ENCODE peak calls at places on chromosomes 6 and 20, in eight cellular contexts. N, U, H, J, V, A, O and P are unnamed samples.

GRCh38 chr6:91428953-91429560 is 842.2 kb upstream of the MAP3K7 start:
- DNase-seq in U (no peak), H (no peak), A (no peak), J (no peak), N (no peak), O (no peak), V (no peak), P (no peak)

GRCh38 chr6:89353118-89353556 is 615 bp upstream of the UBE2J1 start:
- DNase-seq in J (no peak), V (no peak), U (no peak), O (no peak), H (no peak), A (no peak), N (no peak), P (no peak)

GRCh38 chr20:8664778-8665177 is 404.1 kb upstream of the PLCB4 start:
- DNase-seq in J (no peak), U (no peak), V (no peak), H (no peak), O (no peak), A (no peak), N (no peak), P (no peak)

GRCh38 chr6:4351506-4351852 is 216.1 kb upstream of the ECI2 start:
- DNase-seq in O (no peak), U (no peak), H (no peak), A (no peak), V (no peak), J (no peak), N (no peak), P (no peak)

GRCh38 chr20:63454729-63455567 is 17.5 kb downstream of the KCNQ2 start:
- DNase-seq in A (no peak), H (no peak), O (peak), J (no peak), U (no peak), N (no peak), V (no peak), P (peak)

GRCh38 chr6:93036835-93037234 is 382.5 kb downstream of the EPHA7 start:
- DNase-seq in J (no peak), U (no peak), H (peak), N (no peak), V (no peak), O (no peak), A (no peak), P (no peak)

GRCh38 chr6:83511901-83512681 is at the start of gene PRSS35:
- DNase-seq in J (peak), H (peak), N (no peak), A (peak), U (peak), O (peak), V (peak), P (peak)

GRCh38 chr6:2575191-2575590 is 175.5 kb downstream of the MYLK4 start:
- DNase-seq in J (no peak), O (no peak), A (no peak), N (no peak), U (no peak), H (no peak), V (no peak), P (no peak)

GRCh38 chr6:140636698-140637402 is 1262.4 kb upstream of the CITED2 start:
- DNase-seq in H (peak), J (no peak), A (no peak), N (no peak), U (no peak), V (no peak), O (peak), P (no peak)

GRCh38 chr6:31568537-31568961 is 3.5 kb upstream of the LTA start:
- DNase-seq in J (no peak), O (no peak), N (peak), H (no peak), A (no peak), U (no peak), V (no peak), P (no peak)

GRCh38 chr20:46119028-46119546 is 973 bp downstream of the CD40 start:
- DNase-seq in H (no peak), J (no peak), V (no peak), N (no peak), A (no peak), O (no peak), U (no peak), P (no peak)

GRCh38 chr6:51927450-51927849 is 160.0 kb downstream of the PKHD1 start:
- DNase-seq in N (no peak), O (no peak), U (no peak), H (peak), V (no peak), J (no peak), A (no peak), P (no peak)

GRCh38 chr20:63183422-63184146 is 32.3 kb downstream of the YTHDF1 start:
- DNase-seq in N (peak), U (peak), H (no peak), J (no peak), O (no peak), A (peak), V (peak), P (no peak)

GRCh38 chr6:116016846-116017545 is 43.7 kb downstream of the FRK start:
- DNase-seq in J (no peak), V (no peak), N (no peak), O (no peak), H (peak), U (no peak), A (no peak), P (no peak)

GRCh38 chr20:53752971-53753879 is 159.6 kb upstream of the ZNF217 start:
- DNase-seq in O (no peak), V (no peak), U (no peak), A (no peak), H (no peak), N (no peak), J (no peak), P (peak)

GRCh38 chr6:165204807-165205545 is 104.4 kb downstream of the C6orf118 start:
- DNase-seq in H (no peak), N (no peak), U (no peak), V (no peak), J (no peak), A (no peak), O (peak), P (no peak)

GRCh38 chr20:4453369-4453768 is 268.3 kb upstream of the PRND start:
- DNase-seq in V (no peak), O (no peak), H (no peak), U (no peak), J (no peak), A (no peak), N (no peak), P (no peak)

GRCh38 chr6:40882321-40882720 is 156.7 kb downstream of the UNC5CL start:
- DNase-seq in J (no peak), A (no peak), H (peak), O (peak), U (no peak), N (no peak), V (peak), P (no peak)

GRCh38 chr6:139161817-139162284 is 27.0 kb downstream of the HECA start:
- DNase-seq in A (no peak), H (no peak), J (no peak), O (no peak), N (peak), V (no peak), U (no peak), P (no peak)

GRCh38 chr20:45404438-45404837 is 3.7 kb upstream of the DBNDD2 start:
- DNase-seq in J (no peak), H (peak), A (no peak), N (no peak), V (no peak), O (no peak), U (no peak), P (no peak)

GRCh38 chr20:17793986-17794385 is 94.2 kb downstream of the BANF2 start:
- DNase-seq in N (no peak), A (peak), O (no peak), H (no peak), U (no peak), J (no peak), V (no peak), P (no peak)

GRCh38 chr6:113859349-113860164 is 2.4 kb downstream of the MARCKS start:
- DNase-seq in O (no peak), H (no peak), N (no peak), V (no peak), J (peak), A (peak), U (peak), P (no peak)

GRCh38 chr6:104344223-104344622 is 515.5 kb downstream of the HACE1 start:
- DNase-seq in J (no peak), O (no peak), N (no peak), U (no peak), V (no peak), A (no peak), H (no peak), P (no peak)

GRCh38 chr6:164069352-164070022 is 655.0 kb downstream of the QKI start:
- DNase-seq in J (no peak), H (no peak), V (no peak), U (no peak), O (no peak), A (peak), N (no peak), P (no peak)

GRCh38 chr6:128491643-128492206 is 28.7 kb downstream of the PTPRK start:
- DNase-seq in A (no peak), N (no peak), U (no peak), O (no peak), J (no peak), V (no peak), H (no peak), P (no peak)

GRCh38 chr20:54115172-54115854 is 44.9 kb upstream of the BCAS1 start:
- DNase-seq in U (no peak), V (no peak), A (no peak), J (no peak), H (no peak), N (no peak), O (no peak), P (no peak)

GRCh38 chr6:30826961-30827342 is 57.4 kb upstream of the DDR1 start:
- DNase-seq in H (no peak), V (no peak), N (no peak), U (no peak), A (peak), O (no peak), J (no peak), P (no peak)

GRCh38 chr6:83808005-83808404 is 45.2 kb upstream of the RIPPLY2 start:
- DNase-seq in V (no peak), U (no peak), A (no peak), N (no peak), O (no peak), J (no peak), H (no peak), P (no peak)

GRCh38 chr6:144063246-144063743 is 32.1 kb downstream of the SF3B5 start:
- DNase-seq in A (no peak), O (peak), N (no peak), J (no peak), H (peak), U (no peak), V (no peak), P (no peak)

GRCh38 chr6:95203153-95203754 is 374.1 kb upstream of the MANEA start:
- DNase-seq in N (no peak), O (peak), V (peak), J (no peak), U (peak), A (no peak), H (no peak), P (no peak)

GRCh38 chr6:17886891-17887290 is 100.5 kb downstream of the KIF13A start:
- DNase-seq in V (no peak), J (peak), O (peak), N (no peak), U (no peak), A (no peak), H (no peak), P (peak)

GRCh38 chr6:55293116-55293515 is 34.2 kb upstream of the GFRAL start:
- DNase-seq in J (peak), H (no peak), U (no peak), N (no peak), O (no peak), V (no peak), A (no peak), P (no peak)

GRCh38 chr6:108781419-108782110 is 66.7 kb upstream of the ARMC2 start:
- DNase-seq in U (no peak), V (peak), H (no peak), A (no peak), N (no peak), J (no peak), O (no peak), P (no peak)

GRCh38 chr6:11467364-11467763 is 70.2 kb upstream of the TMEM170B start:
- DNase-seq in V (no peak), O (no peak), U (no peak), J (no peak), A (no peak), N (no peak), H (no peak), P (no peak)

GRCh38 chr6:158715330-158716311 is 65.8 kb downstream of the SYTL3 start:
- DNase-seq in V (no peak), U (no peak), O (no peak), J (no peak), H (no peak), A (no peak), N (no peak), P (no peak)

GRCh38 chr6:139371421-139372253 is 2.8 kb downstream of the CITED2 start:
- DNase-seq in O (no peak), N (no peak), U (no peak), A (no peak), J (peak), H (no peak), V (no peak), P (no peak)

GRCh38 chr6:38015341-38015740 is 195.8 kb downstream of the ZFAND3 start:
- DNase-seq in A (no peak), V (no peak), J (no peak), U (no peak), N (no peak), O (no peak), H (no peak), P (no peak)

GRCh38 chr6:3382399-3383279 is 74.2 kb downstream of the SLC22A23 start:
- DNase-seq in A (no peak), O (no peak), U (no peak), V (no peak), N (no peak), J (no peak), H (no peak), P (no peak)

GRCh38 chr6:37696841-37697735 is 595 bp downstream of the MDGA1 start:
- DNase-seq in H (no peak), V (peak), J (no peak), A (no peak), N (peak), U (peak), O (no peak), P (no peak)